ENCODE peak calls at places on chromosomes 3 and 15, in seven cellular contexts. E is H1, R is A549, J is stomach, L is body of pancreas, P is Peyer's patch, I is endothelial cell of umbilical vein. C is an unnamed sample. For H3K9me3, the result is how much of the 10 kb centered on the place peaks cover.

GRCh38 chr15:72671531-72671930 is 14.5 kb downstream of the HIGD2B start:
- DNase-seq in E (no peak), I (no peak), R (no peak), J (no peak), L (no peak), P (no peak), C (no peak)

GRCh38 chr3:166304509-166305063 is 467.4 kb upstream of the BCHE start:
- DNase-seq in I (no peak), J (no peak), L (no peak), P (no peak), E (no peak), R (peak), C (no peak)

GRCh38 chr3:11734-12133 is 184.8 kb upstream of the CHL1 start:
- DNase-seq in R (peak), P (no peak), L (no peak), J (no peak), E (no peak), I (no peak), C (peak)

GRCh38 chr3:179454887-179455286 is 3.6 kb upstream of the GNB4 start:
- DNase-seq in E (no peak), L (no peak), P (no peak), R (no peak), J (no peak), I (no peak), C (no peak)

GRCh38 chr3:123246846-123247245 is 45.1 kb downstream of the SEC22A start:
- DNase-seq in P (no peak), I (peak), J (no peak), E (no peak), R (no peak), L (no peak), C (peak)

GRCh38 chr3:70999730-71000129 is 583.8 kb downstream of the FOXP1 start:
- DNase-seq in J (no peak), E (no peak), I (peak), P (no peak), L (no peak), R (no peak), C (no peak)

GRCh38 chr15:44566176-44566575 is 29.2 kb downstream of the EIF3J start:
- DNase-seq in I (no peak), R (no peak), E (no peak), P (no peak), J (no peak), L (no peak), C (no peak)

GRCh38 chr3:127408022-127408683 is 120.3 kb upstream of the PRR20G start:
- DNase-seq in J (peak), I (no peak), L (no peak), E (no peak), R (no peak), P (no peak), C (no peak)

GRCh38 chr3:147813256-147813655 is 404.1 kb downstream of the ZIC1 start:
- DNase-seq in E (no peak), I (peak), P (no peak), J (no peak), R (no peak), L (no peak), C (no peak)

GRCh38 chr3:105473521-105474223 is 107.0 kb downstream of the ALCAM start:
- DNase-seq in P (no peak), J (no peak), I (no peak), R (no peak), L (no peak), E (no peak), C (no peak)

GRCh38 chr3:183825380-183826161 is at the start of gene MAP6D1:
- DNase-seq in I (peak), L (peak), E (peak), R (peak), J (no peak), P (peak), C (peak)

GRCh38 chr3:41118461-41119385 is 80.6 kb upstream of the CTNNB1 start:
- DNase-seq in J (no peak), R (no peak), I (no peak), P (no peak), L (no peak), E (no peak), C (no peak)

GRCh38 chr15:101001056-101001455 is 81.9 kb downstream of the LRRK1 start:
- DNase-seq in I (no peak), R (no peak), P (no peak), E (peak), J (no peak), L (no peak), C (no peak)

GRCh38 chr15:63050737-63051700 is 8.5 kb downstream of the TPM1 start:
- DNase-seq in R (peak), L (no peak), J (no peak), I (peak), E (no peak), P (no peak), C (no peak)

GRCh38 chr15:66679657-66680108 is 22.4 kb upstream of the SMAD6 start:
- DNase-seq in R (no peak), J (peak), L (no peak), P (no peak), E (peak), I (no peak), C (peak)

GRCh38 chr15:66124626-66125025 is 128.9 kb downstream of the MEGF11 start:
- DNase-seq in P (no peak), E (no peak), I (no peak), L (no peak), J (no peak), R (no peak), C (no peak)

GRCh38 chr15:74525946-74526345 is 15.1 kb upstream of the ARID3B start:
- DNase-seq in L (no peak), J (no peak), R (peak), I (peak), E (no peak), P (no peak), C (no peak)

GRCh38 chr15:78100886-78101285 is 8.5 kb downstream of the SH2D7 start:
- DNase-seq in E (no peak), I (no peak), R (no peak), L (no peak), J (no peak), P (no peak), C (no peak)

GRCh38 chr3:31157028-31157694 is 262.7 kb upstream of the GADL1 start:
- DNase-seq in E (no peak), P (no peak), L (no peak), J (no peak), I (no peak), R (peak), C (no peak)

GRCh38 chr3:127408684-127409420 is 121.0 kb upstream of the PRR20G start:
- DNase-seq in L (no peak), J (peak), E (peak), I (no peak), R (no peak), P (no peak), C (no peak)

GRCh38 chr3:12663311-12663935 is 494 bp downstream of the RAF1 start:
- DNase-seq in J (peak), R (peak), L (peak), I (no peak), P (peak), E (no peak), C (peak)

GRCh38 chr3:159829056-159829995 is 159.3 kb upstream of the IL12A start:
- DNase-seq in L (peak), R (peak), J (no peak), P (no peak), E (no peak), I (peak), C (no peak)

GRCh38 chr3:59856921-59857320 is 807.1 kb upstream of the CFAP20DC start:
- DNase-seq in R (no peak), I (no peak), L (no peak), P (no peak), J (no peak), E (no peak), C (no peak)

GRCh38 chr15:76566276-76566675 is 229.7 kb downstream of the ISL2 start:
- DNase-seq in P (no peak), E (no peak), R (no peak), I (no peak), L (no peak), J (no peak), C (no peak)

GRCh38 chr3:64163755-64164148 is 61.5 kb downstream of the PRICKLE2 start:
- DNase-seq in R (peak), E (no peak), P (no peak), I (no peak), L (no peak), J (no peak), C (no peak)

GRCh38 chr3:125072749-125073404 is 17.1 kb upstream of the HEG1 start:
- DNase-seq in E (peak), R (no peak), I (no peak), J (no peak), L (no peak), P (no peak), C (no peak)

GRCh38 chr3:118863731-118864322 is 170.8 kb downstream of the IGSF11 start:
- DNase-seq in L (no peak), E (peak), R (peak), P (no peak), J (no peak), I (no peak), C (no peak)

GRCh38 chr3:126116526-126116925 is 32.6 kb upstream of the SLC41A3 start:
- DNase-seq in I (no peak), R (no peak), J (no peak), E (peak), L (no peak), P (no peak), C (no peak)

GRCh38 chr15:47422901-47423300 is 294.4 kb upstream of the SEMA6D start:
- DNase-seq in E (no peak), R (no peak), L (no peak), P (no peak), J (no peak), I (peak), C (no peak)

GRCh38 chr15:28994142-28994829 is 108.5 kb downstream of the APBA2 start:
- DNase-seq in I (no peak), E (no peak), L (no peak), J (no peak), R (no peak), P (no peak), C (no peak)

GRCh38 chr3:106185949-106186348 is 317.1 kb upstream of the CBLB start:
- DNase-seq in L (no peak), I (no peak), J (no peak), P (no peak), E (no peak), R (no peak), C (no peak)

GRCh38 chr3:171329759-171330158 is 130.4 kb downstream of the TNIK start:
- DNase-seq in P (no peak), J (no peak), R (no peak), L (no peak), I (no peak), E (no peak), C (no peak)

GRCh38 chr3:194265505-194265892 is 85.6 kb downstream of the CPN2 start:
- DNase-seq in J (peak), R (no peak), E (no peak), L (peak), P (no peak), I (peak), C (peak)

GRCh38 chr3:139113231-139113749 is 68.6 kb upstream of the PRR23C start:
- DNase-seq in I (no peak), J (no peak), L (no peak), R (no peak), P (no peak), E (peak), C (no peak)

GRCh38 chr3:113754486-113755159 is 7.8 kb downstream of the ATP6V1A start:
- DNase-seq in E (no peak), J (no peak), R (no peak), P (no peak), L (no peak), I (no peak), C (no peak)

DNA sequence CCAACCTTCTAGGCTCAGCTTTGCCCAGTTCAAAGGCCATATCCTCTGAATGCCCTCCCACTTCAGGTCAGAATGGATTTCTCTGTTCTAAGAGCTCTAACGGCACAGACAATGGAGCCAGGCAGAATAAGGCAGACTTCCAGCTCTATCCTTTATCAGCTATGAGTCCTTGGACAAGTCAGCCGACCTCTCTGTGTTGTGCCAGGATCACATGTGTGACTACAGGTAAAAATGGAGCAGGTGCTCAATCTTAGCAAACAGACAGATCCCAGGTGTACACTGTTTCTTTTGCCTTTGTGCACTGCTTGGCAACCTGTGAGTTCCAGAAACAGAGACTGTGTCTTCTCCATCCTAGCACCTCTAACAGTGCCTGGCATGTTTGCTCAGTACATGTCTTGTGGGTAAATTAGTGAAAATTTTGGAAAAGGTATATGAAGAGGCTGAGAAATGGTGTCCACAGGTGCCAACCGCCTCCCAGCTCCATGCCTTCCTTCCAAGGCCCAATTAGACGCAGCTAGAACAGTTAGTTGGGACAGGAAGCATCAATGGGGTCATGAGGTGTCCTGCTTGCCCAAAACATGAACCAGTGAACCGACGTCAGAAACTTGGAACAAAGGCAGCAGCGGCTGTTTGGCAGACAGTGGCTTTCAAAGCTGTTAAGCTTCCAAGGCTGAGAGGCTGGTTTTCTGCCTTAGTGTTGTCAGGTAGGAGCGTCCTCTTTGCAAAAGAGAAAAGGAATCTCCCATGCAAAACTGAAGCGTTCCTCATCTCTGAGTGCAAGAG is 28.7 kb downstream of the TLE3 start:
- DNase-seq in E (no peak), R (no peak), I (no peak), J (peak), P (no peak), L (peak), C (no peak)
- TF ChIP-seq POLR2A in E (no peak), R (no peak), I (no peak), J (no peak), P (no peak), L (no peak), C (no peak)

GRCh38 chr3:5542472-5542871 is 355.0 kb downstream of the EDEM1 start:
- DNase-seq in P (no peak), L (no peak), I (no peak), R (no peak), E (no peak), J (no peak), C (no peak)

GRCh38 chr3:5540532-5540931 is 353.0 kb downstream of the EDEM1 start:
- DNase-seq in R (no peak), L (no peak), J (no peak), P (no peak), E (no peak), I (no peak), C (no peak)

GRCh38 chr3:5545719-5546118 is 358.2 kb downstream of the EDEM1 start:
- DNase-seq in E (no peak), J (no peak), L (no peak), R (no peak), I (no peak), P (no peak), C (no peak)

GRCh38 chr3:5543047-5543446 is 355.5 kb downstream of the EDEM1 start:
- DNase-seq in R (no peak), E (no peak), P (no peak), I (no peak), L (no peak), J (no peak), C (no peak)
- H3K9me3 ChIP-seq in R (under half), E (under half), P (under half), I (under half), L (under half), J (under half), C (under half)

DNA sequence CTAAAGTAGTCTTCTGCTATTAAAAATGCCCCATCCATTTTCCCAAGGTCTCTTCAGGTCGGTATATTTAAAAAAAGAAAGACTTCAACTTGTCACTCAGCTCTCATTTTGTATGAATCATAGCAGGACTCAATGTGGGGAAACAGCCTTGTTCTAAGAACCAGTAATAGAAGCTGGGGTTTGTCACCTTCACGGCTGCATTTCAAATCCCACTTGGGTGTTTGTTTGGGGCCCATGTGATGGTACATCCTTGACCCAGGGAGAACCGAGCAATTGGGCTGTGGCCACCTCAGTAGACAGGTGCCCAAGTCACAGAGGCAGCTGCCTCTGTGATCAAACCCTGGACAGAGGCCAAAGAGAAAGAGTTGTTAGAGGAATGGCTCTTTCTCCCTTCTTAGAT is 70.3 kb upstream of the ARL8B start:
- DNase-seq in L (no peak), P (no peak), J (no peak), R (no peak), I (no peak), E (no peak), C (no peak)
- TF ChIP-seq POLR2A in L (no peak), P (no peak), J (no peak), R (no peak), I (no peak), E (no peak), C (no peak)

DNA sequence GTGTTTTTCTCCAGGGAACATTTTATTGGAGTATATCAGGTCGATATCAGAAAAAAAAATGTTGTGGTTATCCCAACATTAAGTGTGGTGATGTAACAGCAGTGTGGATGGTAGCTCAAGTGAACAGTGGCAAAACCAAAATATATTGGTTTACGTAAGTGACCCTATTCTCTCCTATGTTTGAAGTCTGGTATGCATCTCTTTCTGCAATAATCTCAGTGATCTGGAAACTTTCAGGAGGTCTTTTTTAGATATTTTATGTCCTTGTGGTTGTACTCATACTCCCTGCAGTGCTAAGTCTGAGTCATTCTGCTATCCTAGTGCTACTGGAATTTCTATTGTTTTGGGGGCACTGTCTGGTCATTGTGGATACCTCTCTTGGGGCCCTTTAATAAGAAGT is 137.9 kb downstream of the SNRPN start:
- DNase-seq in P (no peak), J (no peak), R (no peak), I (no peak), L (no peak), E (no peak), C (no peak)
- H3K9me3 ChIP-seq in P (half or more), J (under half), R (under half), I (under half), L (under half), E (under half), C (under half)

GRCh38 chr15:59372352-59373211 is at the start of gene MYO1E:
- DNase-seq in L (peak), J (peak), I (peak), R (peak), E (peak), P (peak), C (peak)
- TF ChIP-seq POLR2A in L (peak), J (peak), I (peak), R (peak), E (peak), P (peak), C (peak)

GRCh38 chr3:76474632-76475031 is 565.3 kb upstream of the ROBO2 start:
- DNase-seq in R (no peak), I (no peak), E (no peak), J (no peak), P (no peak), L (no peak), C (no peak)

GRCh38 chr3:76470285-76470684 is 569.6 kb upstream of the ROBO2 start:
- DNase-seq in L (no peak), P (no peak), I (no peak), R (no peak), J (no peak), E (no peak), C (no peak)
- H3K9me3 ChIP-seq in L (under half), P (under half), I (under half), R (under half), J (under half), E (under half), C (under half)

DNA sequence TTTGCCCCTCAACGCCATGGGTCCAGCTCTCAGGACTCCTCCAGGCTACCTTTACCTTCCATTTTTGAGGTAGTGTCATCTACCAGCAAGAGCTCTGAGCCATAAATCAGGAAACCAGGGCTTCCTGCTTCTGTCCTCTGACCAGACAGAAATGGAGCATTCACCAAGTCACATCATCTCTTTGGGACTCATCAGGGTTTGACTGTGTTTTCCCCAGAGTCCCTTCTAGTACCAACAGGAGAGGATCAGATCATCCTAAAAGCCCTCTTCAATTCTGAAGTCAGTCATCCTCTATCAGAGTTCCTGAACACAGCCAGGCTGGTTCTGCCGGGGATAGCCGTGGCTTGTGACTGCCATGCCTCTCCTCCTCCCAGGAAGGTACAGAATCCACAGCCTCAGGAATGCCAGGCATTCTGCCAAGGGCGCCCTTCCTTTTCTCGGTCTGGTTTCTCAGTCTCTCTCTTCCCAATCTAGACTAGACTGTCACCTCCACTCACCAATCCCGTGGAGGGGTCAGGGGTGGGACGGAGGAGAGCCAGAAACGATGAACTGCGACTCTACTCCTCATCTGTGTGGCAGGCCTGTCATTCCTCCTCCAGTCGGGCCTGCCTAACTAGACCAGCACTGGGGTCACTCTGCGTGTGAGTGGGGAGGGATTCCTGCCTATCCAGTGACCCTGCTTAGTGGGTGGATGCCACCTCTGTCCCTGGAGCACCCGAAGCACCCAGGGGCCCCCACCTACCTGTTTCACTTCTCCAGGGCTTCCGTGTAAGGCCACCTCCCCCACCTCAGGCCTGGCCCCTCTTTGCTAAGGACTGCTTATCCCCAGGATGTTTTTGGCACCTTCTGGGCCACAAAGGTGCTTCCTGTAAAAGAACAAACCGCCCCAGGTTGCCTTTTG is 30.9 kb downstream of the CCNL1 start:
- DNase-seq in P (peak), I (peak), L (peak), E (no peak), R (peak), J (peak), C (peak)
- TF ChIP-seq POLR2A in P (no peak), I (no peak), L (no peak), E (no peak), R (no peak), J (no peak), C (no peak)